ENCODE peak calls at places on chromosomes 13 and 19, in eight cellular contexts. E, N, T, D, L, P, V and X are unnamed samples.

GRCh38 chr13:95456837-95457236 is 95.7 kb upstream of the CLDN10 start:
- DNase-seq in E (no peak), N (no peak), T (no peak), D (no peak), L (no peak), P (no peak), V (no peak), X (no peak)

GRCh38 chr13:102707465-102707864 is 12.6 kb upstream of the METTL21C start:
- DNase-seq in E (no peak), N (peak), T (no peak), D (no peak), L (no peak), P (no peak), V (peak), X (no peak)

GRCh38 chr19:16867211-16867610 is 21.6 kb upstream of the F2RL3 start:
- DNase-seq in E (no peak), N (no peak), T (no peak), D (no peak), L (no peak), P (no peak), V (no peak), X (no peak)

GRCh38 chr19:21362291-21362690 is 3.5 kb downstream of the ZNF738 start:
- DNase-seq in E (no peak), N (no peak), T (no peak), D (no peak), L (no peak), P (no peak), V (no peak), X (no peak)

GRCh38 chr13:35630551-35631275 is 154.2 kb upstream of the MAB21L1 start:
- DNase-seq in E (no peak), N (peak), T (no peak), D (peak), L (peak), P (no peak), V (peak), X (no peak)

GRCh38 chr13:100550433-100550832 is 38.2 kb downstream of the GGACT start:
- DNase-seq in E (no peak), N (peak), T (no peak), D (no peak), L (no peak), P (no peak), V (peak), X (no peak)

GRCh38 chr19:7658219-7658686 is 10.6 kb upstream of the RETN start:
- DNase-seq in E (no peak), N (no peak), T (no peak), D (peak), L (peak), P (no peak), V (no peak), X (no peak)

GRCh38 chr13:61994174-61994573 is 578.5 kb upstream of the PCDH20 start:
- DNase-seq in E (no peak), N (no peak), T (no peak), D (no peak), L (no peak), P (no peak), V (no peak), X (no peak)

GRCh38 chr13:113526466-113527220 is 36.1 kb upstream of the DCUN1D2 start:
- DNase-seq in E (no peak), N (no peak), T (no peak), D (no peak), L (no peak), P (no peak), V (no peak), X (peak)